ENCODE peak calls at places on chromosomes 2 and 18, in four cellular contexts. One of them, this sample, is unnamed.

GRCh38 chr2:238255146-238255545 is 15.3 kb upstream of the HES6 start:
- DNase-seq in K562: no peak
- DNase-seq in WTC11: no peak
- DNase-seq in HepG2: no peak
- DNase-seq in this sample: no peak

GRCh38 chr2:127404466-127405251 is 13.6 kb upstream of the PROC start:
- DNase-seq in K562: no peak
- DNase-seq in WTC11: no peak
- DNase-seq in HepG2: no peak
- DNase-seq in this sample: no peak

GRCh38 chr2:189367343-189367742 is 73.9 kb upstream of the WDR75 start:
- DNase-seq in K562: no peak
- DNase-seq in WTC11: no peak
- DNase-seq in HepG2: no peak
- DNase-seq in this sample: no peak

GRCh38 chr18:47331051-47331450 is 79.6 kb upstream of the SKOR2 start:
- DNase-seq in K562: no peak
- DNase-seq in WTC11: no peak
- DNase-seq in HepG2: no peak
- DNase-seq in this sample: no peak

GRCh38 chr18:54240629-54241107 is 16.2 kb upstream of the MBD2 start:
- DNase-seq in K562: no peak
- DNase-seq in WTC11: no peak
- DNase-seq in HepG2: no peak
- DNase-seq in this sample: no peak

GRCh38 chr2:30757737-30758136 is 49.5 kb downstream of the CAPN13 start:
- DNase-seq in K562: no peak
- DNase-seq in WTC11: no peak
- DNase-seq in HepG2: no peak
- DNase-seq in this sample: no peak

GRCh38 chr2:226123307-226123706 is 676.3 kb downstream of the IRS1 start:
- DNase-seq in K562: no peak
- DNase-seq in WTC11: no peak
- DNase-seq in HepG2: no peak
- DNase-seq in this sample: no peak

GRCh38 chr2:1041012-1041805 is 90.6 kb downstream of the SNTG2 start:
- DNase-seq in K562: no peak
- DNase-seq in WTC11: no peak
- DNase-seq in HepG2: no peak
- DNase-seq in this sample: no peak

GRCh38 chr2:150610670-150611279 is 123.3 kb upstream of the RND3 start:
- DNase-seq in K562: peak
- DNase-seq in WTC11: peak
- DNase-seq in HepG2: peak
- DNase-seq in this sample: no peak

GRCh38 chr2:197993830-197994229 is 189.4 kb downstream of the PLCL1 start:
- DNase-seq in K562: no peak
- DNase-seq in WTC11: no peak
- DNase-seq in HepG2: no peak
- DNase-seq in this sample: no peak

GRCh38 chr2:98569197-98569793 is 39.0 kb downstream of the COA5 start:
- DNase-seq in K562: peak
- DNase-seq in WTC11: peak
- DNase-seq in HepG2: peak
- DNase-seq in this sample: no peak

GRCh38 chr2:151808258-151809072 is 19.8 kb downstream of the ARL5A start:
- DNase-seq in K562: peak
- DNase-seq in WTC11: no peak
- DNase-seq in HepG2: peak
- DNase-seq in this sample: no peak

GRCh38 chr2:45821558-45822271 is 170.2 kb downstream of the PRKCE start:
- DNase-seq in K562: no peak
- DNase-seq in WTC11: no peak
- DNase-seq in HepG2: peak
- DNase-seq in this sample: no peak

GRCh38 chr18:59332986-59333385 is 14.5 kb upstream of the CPLX4 start:
- DNase-seq in K562: no peak
- DNase-seq in WTC11: no peak
- DNase-seq in HepG2: no peak
- DNase-seq in this sample: no peak

GRCh38 chr2:29075894-29076700 is 1.8 kb upstream of the PCARE start:
- DNase-seq in K562: no peak
- DNase-seq in WTC11: no peak
- DNase-seq in HepG2: no peak
- DNase-seq in this sample: no peak

GRCh38 chr18:45974088-45974536 is 7.0 kb upstream of the EPG5 start:
- DNase-seq in K562: peak
- DNase-seq in WTC11: peak
- DNase-seq in HepG2: peak
- DNase-seq in this sample: peak

GRCh38 chr2:170714156-170715061 is 728 bp upstream of the SP5 start:
- DNase-seq in K562: peak
- DNase-seq in WTC11: peak
- DNase-seq in HepG2: no peak
- DNase-seq in this sample: no peak

GRCh38 chr2:232668805-232669444 is 28.2 kb upstream of the GIGYF2 start:
- DNase-seq in K562: no peak
- DNase-seq in WTC11: peak
- DNase-seq in HepG2: peak
- DNase-seq in this sample: no peak

GRCh38 chr18:32753656-32754221 is 19.1 kb downstream of the KLHL14 start:
- DNase-seq in K562: no peak
- DNase-seq in WTC11: no peak
- DNase-seq in HepG2: no peak
- DNase-seq in this sample: no peak

GRCh38 chr2:168254158-168254935 is 7.0 kb upstream of the STK39 start:
- DNase-seq in K562: no peak
- DNase-seq in WTC11: no peak
- DNase-seq in HepG2: peak
- DNase-seq in this sample: no peak

GRCh38 chr2:99944019-99944418 is 198.4 kb downstream of the AFF3 start:
- DNase-seq in K562: no peak
- DNase-seq in WTC11: no peak
- DNase-seq in HepG2: no peak
- DNase-seq in this sample: no peak

GRCh38 chr2:39510087-39510486 is 73.0 kb upstream of the MAP4K3 start:
- DNase-seq in K562: no peak
- DNase-seq in WTC11: no peak
- DNase-seq in HepG2: no peak
- DNase-seq in this sample: no peak

DNA sequence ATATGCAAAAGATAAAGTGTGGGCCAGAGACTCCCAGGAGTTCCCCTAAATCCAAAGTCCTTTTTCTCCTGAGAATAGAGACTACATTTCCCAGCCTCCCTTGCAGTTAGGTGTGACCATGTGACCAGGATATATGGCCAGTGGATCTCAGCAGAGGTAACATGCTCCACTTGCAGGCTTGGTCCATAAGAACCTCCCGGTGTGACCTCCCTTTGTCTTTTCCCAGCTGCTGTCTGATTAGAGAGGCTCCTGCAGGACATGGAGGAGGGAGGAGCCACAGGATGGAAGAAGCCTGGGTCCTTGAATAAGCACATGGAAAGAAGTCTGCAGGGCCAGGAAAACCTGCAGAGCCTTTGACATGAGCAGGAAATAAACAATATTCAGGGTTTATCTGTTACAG is 76.2 kb downstream of the TGFA start:
- DNase-seq in K562: no peak
- DNase-seq in WTC11: peak
- DNase-seq in HepG2: peak
- DNase-seq in this sample: no peak
- TF ChIP-seq NR2C2 in K562: no peak
- TF ChIP-seq NR2C2 in WTC11: no peak
- TF ChIP-seq NR2C2 in HepG2: no peak
- TF ChIP-seq NR2C2 in this sample: no peak

GRCh38 chr18:68840554-68841263 is 42.8 kb downstream of the CCDC102B start:
- DNase-seq in K562: no peak
- DNase-seq in WTC11: no peak
- DNase-seq in HepG2: peak
- DNase-seq in this sample: no peak
- TF ChIP-seq MAX in K562: no peak
- TF ChIP-seq MAX in WTC11: no peak
- TF ChIP-seq MAX in HepG2: no peak
- TF ChIP-seq MAX in this sample: no peak

GRCh38 chr18:63320690-63321265 is 1.2 kb upstream of the BCL2 start:
- DNase-seq in K562: peak
- DNase-seq in WTC11: peak
- DNase-seq in HepG2: peak
- DNase-seq in this sample: no peak
- TF ChIP-seq NR2C2 in K562: no peak
- TF ChIP-seq NR2C2 in WTC11: no peak
- TF ChIP-seq NR2C2 in HepG2: no peak
- TF ChIP-seq NR2C2 in this sample: no peak

GRCh38 chr2:169345507-169346120 is 16.7 kb downstream of the LRP2 start:
- DNase-seq in K562: no peak
- DNase-seq in WTC11: no peak
- DNase-seq in HepG2: no peak
- DNase-seq in this sample: no peak
- TF ChIP-seq MAX in K562: no peak
- TF ChIP-seq MAX in WTC11: no peak
- TF ChIP-seq MAX in HepG2: no peak
- TF ChIP-seq MAX in this sample: no peak

GRCh38 chr18:75290737-75291358 is 80.3 kb downstream of the TSHZ1 start:
- DNase-seq in K562: no peak
- DNase-seq in WTC11: no peak
- DNase-seq in HepG2: peak
- DNase-seq in this sample: no peak
- TF ChIP-seq NR2C2 in K562: no peak
- TF ChIP-seq NR2C2 in WTC11: no peak
- TF ChIP-seq NR2C2 in HepG2: no peak
- TF ChIP-seq NR2C2 in this sample: no peak

DNA sequence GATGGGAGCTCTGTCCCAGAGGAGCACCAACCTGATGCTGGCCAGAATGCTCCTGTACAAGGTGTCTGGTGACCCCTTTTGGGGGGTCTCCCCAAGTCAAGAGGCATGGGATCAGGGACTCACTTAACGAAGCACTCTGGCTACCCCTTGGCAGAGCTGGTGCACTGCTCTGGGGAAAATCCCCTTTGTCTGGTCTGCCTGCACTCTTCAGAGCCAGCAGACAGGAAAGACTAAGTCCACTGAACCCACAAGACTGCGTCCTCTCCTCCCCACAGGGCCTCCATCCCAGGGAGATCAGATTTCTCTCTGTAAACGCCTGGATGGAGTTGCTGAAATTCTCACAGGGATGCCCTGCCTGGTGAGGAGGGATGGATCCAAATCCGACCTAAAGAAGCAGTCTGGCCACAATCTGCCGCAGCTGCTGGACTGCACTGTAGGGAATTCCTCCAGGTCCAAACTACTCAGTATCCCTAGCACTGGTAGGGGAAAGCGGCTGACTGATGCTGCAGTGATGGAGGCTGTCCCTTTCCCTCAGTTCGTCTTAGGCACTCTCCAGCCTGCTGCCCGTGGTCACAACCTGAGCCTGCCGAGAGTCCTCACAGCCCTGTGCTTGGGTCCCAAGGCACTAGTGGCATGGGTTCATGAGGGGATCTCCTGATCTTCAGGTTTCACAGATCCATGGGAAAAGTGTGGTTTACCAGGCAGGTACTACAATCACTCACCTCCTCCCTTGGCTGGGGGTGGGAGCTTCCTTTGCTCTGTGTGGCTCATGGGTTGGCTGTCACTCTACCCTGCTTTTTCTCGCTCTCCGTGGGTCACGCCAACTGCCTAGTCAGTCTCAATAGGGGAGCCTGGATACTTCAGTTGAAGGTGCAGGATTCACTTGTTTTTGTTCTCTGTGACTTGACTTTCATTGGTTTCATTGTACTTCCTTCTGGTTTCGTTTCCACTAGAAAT is 98.6 kb downstream of the SLC4A10 start:
- DNase-seq in K562: no peak
- DNase-seq in WTC11: no peak
- DNase-seq in HepG2: no peak
- DNase-seq in this sample: no peak
- TF ChIP-seq MAX in K562: no peak
- TF ChIP-seq MAX in WTC11: no peak
- TF ChIP-seq MAX in HepG2: no peak
- TF ChIP-seq MAX in this sample: no peak

DNA sequence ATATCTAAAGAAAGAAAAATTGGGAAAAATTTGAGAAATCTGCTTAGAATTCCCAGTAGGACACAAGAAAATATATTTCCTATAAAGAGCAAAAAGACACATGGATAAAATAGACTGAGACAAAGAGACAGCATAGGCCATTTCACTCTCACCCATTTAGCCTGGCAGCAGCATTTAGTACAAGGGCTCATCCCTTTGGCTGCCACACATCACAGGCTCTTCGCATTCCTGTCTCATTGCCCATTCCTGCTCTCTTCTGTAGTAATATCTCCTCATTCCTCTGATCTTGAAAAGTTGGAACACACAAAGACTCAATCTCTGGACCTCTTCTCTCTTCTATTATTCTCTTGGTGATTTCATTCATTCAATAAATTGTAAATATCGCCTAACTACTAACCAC is 162.6 kb downstream of the SOX11 start:
- DNase-seq in K562: no peak
- DNase-seq in WTC11: no peak
- DNase-seq in HepG2: no peak
- DNase-seq in this sample: no peak
- TF ChIP-seq NR2C2 in K562: no peak
- TF ChIP-seq NR2C2 in WTC11: no peak
- TF ChIP-seq NR2C2 in HepG2: no peak
- TF ChIP-seq NR2C2 in this sample: no peak

This sample was measured in GM12878.